ENCODE peak calls at places on chromosomes 2 and 18, in four cellular contexts. One of them, this sample, is unnamed.

GRCh38 chr2:157777425-157777824 is 98.7 kb downstream of the ACVR1 start:
- DNase-seq in B cell: no peak
- DNase-seq in astrocyte of the spinal cord: peak
- DNase-seq in stimulated activated CD8-positive, alpha-beta memory T cell treated with anti-CD3 and anti-CD28 coated beads, Interleukin-15, amount 100 ng/mL, for 24 hours: no peak
- DNase-seq in this sample: peak

GRCh38 chr2:160621748-160622147 is 128.1 kb upstream of the RBMS1 start:
- DNase-seq in stimulated activated CD8-positive, alpha-beta memory T cell treated with anti-CD3 and anti-CD28 coated beads, Interleukin-15, amount 100 ng/mL, for 24 hours: no peak
- DNase-seq in astrocyte of the spinal cord: no peak
- DNase-seq in B cell: no peak
- DNase-seq in this sample: no peak

GRCh38 chr2:42840141-42840540 is 47.8 kb upstream of the HAAO start:
- DNase-seq in stimulated activated CD8-positive, alpha-beta memory T cell treated with anti-CD3 and anti-CD28 coated beads, Interleukin-15, amount 100 ng/mL, for 24 hours: no peak
- DNase-seq in astrocyte of the spinal cord: no peak
- DNase-seq in B cell: no peak
- DNase-seq in this sample: no peak

GRCh38 chr2:113225505-113226259 is 51.9 kb downstream of the PSD4 start:
- DNase-seq in stimulated activated CD8-positive, alpha-beta memory T cell treated with anti-CD3 and anti-CD28 coated beads, Interleukin-15, amount 100 ng/mL, for 24 hours: no peak
- DNase-seq in astrocyte of the spinal cord: peak
- DNase-seq in B cell: no peak
- DNase-seq in this sample: no peak

GRCh38 chr2:60634443-60634842 is 81.0 kb upstream of the BCL11A start:
- DNase-seq in astrocyte of the spinal cord: no peak
- DNase-seq in B cell: no peak
- DNase-seq in stimulated activated CD8-positive, alpha-beta memory T cell treated with anti-CD3 and anti-CD28 coated beads, Interleukin-15, amount 100 ng/mL, for 24 hours: no peak
- DNase-seq in this sample: no peak

GRCh38 chr2:12704378-12704777 is 12.4 kb upstream of the TRIB2 start:
- DNase-seq in astrocyte of the spinal cord: no peak
- DNase-seq in stimulated activated CD8-positive, alpha-beta memory T cell treated with anti-CD3 and anti-CD28 coated beads, Interleukin-15, amount 100 ng/mL, for 24 hours: no peak
- DNase-seq in B cell: no peak
- DNase-seq in this sample: no peak

GRCh38 chr2:219592721-219593120 is 4.9 kb upstream of the STK11IP start:
- DNase-seq in B cell: no peak
- DNase-seq in astrocyte of the spinal cord: no peak
- DNase-seq in stimulated activated CD8-positive, alpha-beta memory T cell treated with anti-CD3 and anti-CD28 coated beads, Interleukin-15, amount 100 ng/mL, for 24 hours: no peak
- DNase-seq in this sample: no peak

GRCh38 chr2:144147356-144147755 is 372.6 kb downstream of the ZEB2 start:
- DNase-seq in stimulated activated CD8-positive, alpha-beta memory T cell treated with anti-CD3 and anti-CD28 coated beads, Interleukin-15, amount 100 ng/mL, for 24 hours: no peak
- DNase-seq in B cell: no peak
- DNase-seq in astrocyte of the spinal cord: no peak
- DNase-seq in this sample: no peak

GRCh38 chr2:72137498-72138010 is 10.1 kb downstream of the CYP26B1 start:
- DNase-seq in B cell: peak
- DNase-seq in stimulated activated CD8-positive, alpha-beta memory T cell treated with anti-CD3 and anti-CD28 coated beads, Interleukin-15, amount 100 ng/mL, for 24 hours: peak
- DNase-seq in astrocyte of the spinal cord: no peak
- DNase-seq in this sample: peak

GRCh38 chr2:192487636-192488035 is 292.9 kb upstream of the TMEFF2 start:
- DNase-seq in B cell: no peak
- DNase-seq in astrocyte of the spinal cord: no peak
- DNase-seq in stimulated activated CD8-positive, alpha-beta memory T cell treated with anti-CD3 and anti-CD28 coated beads, Interleukin-15, amount 100 ng/mL, for 24 hours: no peak
- DNase-seq in this sample: no peak

GRCh38 chr2:165376571-165376975 is 92.9 kb upstream of the CSRNP3 start:
- DNase-seq in stimulated activated CD8-positive, alpha-beta memory T cell treated with anti-CD3 and anti-CD28 coated beads, Interleukin-15, amount 100 ng/mL, for 24 hours: no peak
- DNase-seq in astrocyte of the spinal cord: no peak
- DNase-seq in B cell: no peak
- DNase-seq in this sample: no peak

GRCh38 chr2:88179228-88179679 is 9.1 kb downstream of the THNSL2 start:
- DNase-seq in stimulated activated CD8-positive, alpha-beta memory T cell treated with anti-CD3 and anti-CD28 coated beads, Interleukin-15, amount 100 ng/mL, for 24 hours: no peak
- DNase-seq in B cell: no peak
- DNase-seq in astrocyte of the spinal cord: no peak
- DNase-seq in this sample: no peak

GRCh38 chr2:150468350-150468960 is 19.0 kb downstream of the RND3 start:
- DNase-seq in astrocyte of the spinal cord: no peak
- DNase-seq in B cell: no peak
- DNase-seq in stimulated activated CD8-positive, alpha-beta memory T cell treated with anti-CD3 and anti-CD28 coated beads, Interleukin-15, amount 100 ng/mL, for 24 hours: no peak
- DNase-seq in this sample: no peak

GRCh38 chr2:12979066-12979465 is 262.3 kb downstream of the TRIB2 start:
- DNase-seq in B cell: no peak
- DNase-seq in stimulated activated CD8-positive, alpha-beta memory T cell treated with anti-CD3 and anti-CD28 coated beads, Interleukin-15, amount 100 ng/mL, for 24 hours: no peak
- DNase-seq in astrocyte of the spinal cord: no peak
- DNase-seq in this sample: no peak

GRCh38 chr2:135409436-135409835 is 121.6 kb downstream of the ZRANB3 start:
- DNase-seq in stimulated activated CD8-positive, alpha-beta memory T cell treated with anti-CD3 and anti-CD28 coated beads, Interleukin-15, amount 100 ng/mL, for 24 hours: no peak
- DNase-seq in astrocyte of the spinal cord: no peak
- DNase-seq in B cell: no peak
- DNase-seq in this sample: no peak

GRCh38 chr2:237306787-237307170 is 107.2 kb downstream of the COL6A3 start:
- DNase-seq in B cell: no peak
- DNase-seq in astrocyte of the spinal cord: no peak
- DNase-seq in stimulated activated CD8-positive, alpha-beta memory T cell treated with anti-CD3 and anti-CD28 coated beads, Interleukin-15, amount 100 ng/mL, for 24 hours: no peak
- DNase-seq in this sample: no peak

GRCh38 chr2:126863336-126864015 is 35.2 kb upstream of the TEX51 start:
- DNase-seq in stimulated activated CD8-positive, alpha-beta memory T cell treated with anti-CD3 and anti-CD28 coated beads, Interleukin-15, amount 100 ng/mL, for 24 hours: no peak
- DNase-seq in B cell: no peak
- DNase-seq in astrocyte of the spinal cord: no peak
- DNase-seq in this sample: no peak

GRCh38 chr2:18795881-18796280 is 206.5 kb upstream of the NT5C1B start:
- DNase-seq in B cell: no peak
- DNase-seq in astrocyte of the spinal cord: peak
- DNase-seq in stimulated activated CD8-positive, alpha-beta memory T cell treated with anti-CD3 and anti-CD28 coated beads, Interleukin-15, amount 100 ng/mL, for 24 hours: no peak
- DNase-seq in this sample: no peak

GRCh38 chr18:48186084-48186798 is 222.9 kb downstream of the ZBTB7C start:
- DNase-seq in astrocyte of the spinal cord: no peak
- DNase-seq in stimulated activated CD8-positive, alpha-beta memory T cell treated with anti-CD3 and anti-CD28 coated beads, Interleukin-15, amount 100 ng/mL, for 24 hours: no peak
- DNase-seq in B cell: no peak
- DNase-seq in this sample: no peak

GRCh38 chr2:65420712-65421431 is 11.5 kb downstream of the SPRED2 start:
- DNase-seq in stimulated activated CD8-positive, alpha-beta memory T cell treated with anti-CD3 and anti-CD28 coated beads, Interleukin-15, amount 100 ng/mL, for 24 hours: no peak
- DNase-seq in B cell: peak
- DNase-seq in astrocyte of the spinal cord: peak
- DNase-seq in this sample: peak

GRCh38 chr2:230660294-230661060 is 52.2 kb upstream of the CAB39 start:
- DNase-seq in astrocyte of the spinal cord: no peak
- DNase-seq in B cell: peak
- DNase-seq in stimulated activated CD8-positive, alpha-beta memory T cell treated with anti-CD3 and anti-CD28 coated beads, Interleukin-15, amount 100 ng/mL, for 24 hours: no peak
- DNase-seq in this sample: peak

GRCh38 chr2:197309369-197310231 is 980 bp downstream of the ANKRD44 start:
- DNase-seq in astrocyte of the spinal cord: peak
- DNase-seq in stimulated activated CD8-positive, alpha-beta memory T cell treated with anti-CD3 and anti-CD28 coated beads, Interleukin-15, amount 100 ng/mL, for 24 hours: no peak
- DNase-seq in B cell: peak
- DNase-seq in this sample: peak

GRCh38 chr2:55120634-55121359 is 70.5 kb upstream of the RTN4 start:
- DNase-seq in astrocyte of the spinal cord: peak
- DNase-seq in B cell: no peak
- DNase-seq in stimulated activated CD8-positive, alpha-beta memory T cell treated with anti-CD3 and anti-CD28 coated beads, Interleukin-15, amount 100 ng/mL, for 24 hours: no peak
- DNase-seq in this sample: no peak

GRCh38 chr18:31451625-31452024 is 4.1 kb downstream of the DSG3 start:
- DNase-seq in astrocyte of the spinal cord: no peak
- DNase-seq in B cell: no peak
- DNase-seq in stimulated activated CD8-positive, alpha-beta memory T cell treated with anti-CD3 and anti-CD28 coated beads, Interleukin-15, amount 100 ng/mL, for 24 hours: no peak
- DNase-seq in this sample: no peak

GRCh38 chr2:200689115-200689514 is 103.3 kb downstream of the AOX1 start:
- DNase-seq in astrocyte of the spinal cord: no peak
- DNase-seq in B cell: no peak
- DNase-seq in stimulated activated CD8-positive, alpha-beta memory T cell treated with anti-CD3 and anti-CD28 coated beads, Interleukin-15, amount 100 ng/mL, for 24 hours: no peak
- DNase-seq in this sample: no peak

GRCh38 chr2:47072728-47073191 is 82.3 kb downstream of the STPG4 start:
- DNase-seq in astrocyte of the spinal cord: no peak
- DNase-seq in B cell: peak
- DNase-seq in stimulated activated CD8-positive, alpha-beta memory T cell treated with anti-CD3 and anti-CD28 coated beads, Interleukin-15, amount 100 ng/mL, for 24 hours: no peak
- DNase-seq in this sample: no peak

GRCh38 chr2:15608392-15608761 is 16.7 kb downstream of the DDX1 start:
- DNase-seq in stimulated activated CD8-positive, alpha-beta memory T cell treated with anti-CD3 and anti-CD28 coated beads, Interleukin-15, amount 100 ng/mL, for 24 hours: no peak
- DNase-seq in astrocyte of the spinal cord: no peak
- DNase-seq in B cell: no peak
- DNase-seq in this sample: no peak

GRCh38 chr2:32271063-32271462 is 6.4 kb upstream of the NLRC4 start:
- DNase-seq in stimulated activated CD8-positive, alpha-beta memory T cell treated with anti-CD3 and anti-CD28 coated beads, Interleukin-15, amount 100 ng/mL, for 24 hours: no peak
- DNase-seq in astrocyte of the spinal cord: no peak
- DNase-seq in B cell: no peak
- DNase-seq in this sample: no peak

GRCh38 chr2:62307469-62308389 is 111.8 kb downstream of the B3GNT2 start:
- DNase-seq in stimulated activated CD8-positive, alpha-beta memory T cell treated with anti-CD3 and anti-CD28 coated beads, Interleukin-15, amount 100 ng/mL, for 24 hours: no peak
- DNase-seq in B cell: no peak
- DNase-seq in astrocyte of the spinal cord: no peak
- DNase-seq in this sample: no peak

GRCh38 chr2:38601463-38602135 is 1.1 kb downstream of the HNRNPLL start:
- DNase-seq in B cell: no peak
- DNase-seq in astrocyte of the spinal cord: peak
- DNase-seq in stimulated activated CD8-positive, alpha-beta memory T cell treated with anti-CD3 and anti-CD28 coated beads, Interleukin-15, amount 100 ng/mL, for 24 hours: no peak
- DNase-seq in this sample: no peak

GRCh38 chr2:203774760-203775159 is 68.3 kb downstream of the CD28 start:
- DNase-seq in astrocyte of the spinal cord: no peak
- DNase-seq in stimulated activated CD8-positive, alpha-beta memory T cell treated with anti-CD3 and anti-CD28 coated beads, Interleukin-15, amount 100 ng/mL, for 24 hours: no peak
- DNase-seq in B cell: no peak
- DNase-seq in this sample: no peak

GRCh38 chr2:69381337-69381737 is 5.7 kb downstream of the GFPT1 start:
- DNase-seq in astrocyte of the spinal cord: no peak
- DNase-seq in B cell: no peak
- DNase-seq in stimulated activated CD8-positive, alpha-beta memory T cell treated with anti-CD3 and anti-CD28 coated beads, Interleukin-15, amount 100 ng/mL, for 24 hours: no peak
- DNase-seq in this sample: no peak

GRCh38 chr2:117717072-117717471 is 97.4 kb upstream of the DDX18 start:
- DNase-seq in B cell: no peak
- DNase-seq in stimulated activated CD8-positive, alpha-beta memory T cell treated with anti-CD3 and anti-CD28 coated beads, Interleukin-15, amount 100 ng/mL, for 24 hours: no peak
- DNase-seq in astrocyte of the spinal cord: no peak
- DNase-seq in this sample: no peak

GRCh38 chr18:5962362-5962761 is 67.0 kb upstream of the TMEM200C start:
- DNase-seq in B cell: no peak
- DNase-seq in astrocyte of the spinal cord: no peak
- DNase-seq in stimulated activated CD8-positive, alpha-beta memory T cell treated with anti-CD3 and anti-CD28 coated beads, Interleukin-15, amount 100 ng/mL, for 24 hours: no peak
- DNase-seq in this sample: no peak

GRCh38 chr2:111679202-111679601 is 204.8 kb downstream of the ANAPC1 start:
- DNase-seq in astrocyte of the spinal cord: no peak
- DNase-seq in stimulated activated CD8-positive, alpha-beta memory T cell treated with anti-CD3 and anti-CD28 coated beads, Interleukin-15, amount 100 ng/mL, for 24 hours: no peak
- DNase-seq in B cell: no peak
- DNase-seq in this sample: no peak

GRCh38 chr2:70708376-70709199 is 59.4 kb downstream of the ADD2 start:
- DNase-seq in stimulated activated CD8-positive, alpha-beta memory T cell treated with anti-CD3 and anti-CD28 coated beads, Interleukin-15, amount 100 ng/mL, for 24 hours: no peak
- DNase-seq in B cell: no peak
- DNase-seq in astrocyte of the spinal cord: no peak
- DNase-seq in this sample: no peak